ENCODE peak calls at places on chromosomes 4 and X, in five cellular contexts. W, P, I, E and K are unnamed samples. For H3K4me1, the result is how much of the 10 kb centered on the place peaks cover.

GRCh38 chr4:112515278-112516075 is 503 bp downstream of the NEUROG2 start:
- DNase-seq in W (no peak), P (no peak), I (no peak), E (no peak), K (no peak)

GRCh38 chr4:105126311-105127153 is 20.1 kb upstream of the TET2 start:
- DNase-seq in W (no peak), P (no peak), I (no peak), E (no peak), K (no peak)

GRCh38 chr4:163415668-163416067 is 57.9 kb downstream of the TKTL2 start:
- DNase-seq in W (no peak), P (no peak), I (no peak), E (no peak), K (no peak)

GRCh38 chr4:8274772-8275241 is 5.3 kb downstream of the HTRA3 start:
- DNase-seq in W (no peak), P (peak), I (peak), E (no peak), K (peak)

GRCh38 chrX:30659421-30659820 is 6.2 kb downstream of the GK start:
- DNase-seq in W (no peak), P (no peak), I (no peak), E (no peak), K (no peak)

GRCh38 chr4:4339504-4340085 is 47.3 kb upstream of the NSG1 start:
- DNase-seq in W (no peak), P (no peak), I (no peak), E (no peak), K (no peak)

GRCh38 chr4:5385741-5386251 is 322.6 kb downstream of the EVC2 start:
- DNase-seq in W (no peak), P (no peak), I (no peak), E (no peak), K (no peak)

GRCh38 chrX:154516655-154517100 is 646 bp upstream of the FAM3A start:
- DNase-seq in W (no peak), P (no peak), I (no peak), E (peak), K (no peak)

GRCh38 chr4:79044260-79044659 is 105.0 kb upstream of the PAQR3 start:
- DNase-seq in W (no peak), P (no peak), I (no peak), E (no peak), K (no peak)

GRCh38 chr4:181757921-181758320 is 485.3 kb upstream of the TENM3 start:
- DNase-seq in W (no peak), P (no peak), I (no peak), E (no peak), K (no peak)

GRCh38 chr4:76197001-76197743 is 16.5 kb downstream of the SCARB2 start:
- DNase-seq in W (no peak), P (no peak), I (no peak), E (no peak), K (no peak)
- H3K4me1 ChIP-seq in W (half or more), P (half or more), I (half or more), E (under half), K (under half)

DNA sequence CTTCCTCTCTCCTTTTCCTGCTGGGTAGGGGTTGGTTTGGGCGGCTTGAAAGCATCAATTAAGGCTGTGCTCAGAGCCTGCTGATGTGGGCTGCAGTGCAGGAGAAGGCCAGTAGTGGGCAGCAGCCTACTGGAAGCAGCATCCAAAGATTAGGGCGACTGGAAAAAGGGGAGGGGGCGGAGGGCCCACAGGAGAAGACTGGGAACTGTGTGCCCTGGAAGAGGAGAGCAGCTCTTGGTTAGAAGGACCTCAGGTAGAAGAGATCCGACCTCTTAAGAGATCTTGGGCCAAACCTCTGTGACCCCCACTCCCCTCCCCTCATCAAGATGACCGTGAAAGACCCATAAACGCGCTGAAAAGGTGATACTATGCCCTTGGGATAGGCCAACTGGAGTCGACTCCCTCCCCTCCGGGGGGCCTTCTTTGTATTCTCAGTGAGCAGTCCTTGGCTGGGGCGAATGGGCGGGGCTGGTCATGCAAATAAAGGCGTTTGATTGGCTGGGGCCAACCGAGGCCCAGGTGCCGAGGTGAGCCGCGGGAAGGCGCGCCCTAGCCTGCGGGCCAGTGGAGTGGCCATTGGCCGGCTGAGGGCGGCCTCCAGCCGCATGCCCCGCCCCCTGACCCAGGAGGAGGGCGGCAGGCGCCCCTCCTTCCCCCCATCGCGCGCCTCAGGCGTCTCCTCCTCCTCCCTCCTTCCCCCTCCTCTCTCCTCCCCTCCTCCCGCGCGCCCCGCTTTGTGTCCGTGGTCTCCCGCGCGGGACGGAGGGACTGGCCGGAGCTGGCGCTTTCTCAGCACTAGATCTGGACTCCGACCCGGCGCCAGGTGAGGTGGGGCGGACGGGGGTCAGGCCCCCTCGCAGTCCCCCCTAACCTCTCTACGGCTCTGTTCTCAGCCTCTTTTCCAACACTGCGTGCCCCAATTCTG is 10.1 kb downstream of the DLG3 start:
- DNase-seq in W (no peak), P (no peak), I (peak), E (peak), K (peak)
- H3K27ac ChIP-seq in W (peak), P (peak), I (peak), E (peak), K (peak)

GRCh38 chr4:38805530-38806145 is 1.0 kb upstream of the TLR1 start:
- DNase-seq in W (peak), P (no peak), I (no peak), E (no peak), K (no peak)
- H3K4me1 ChIP-seq in W (under half), P (under half), I (under half), E (under half), K (under half)

GRCh38 chr4:180706766-180707165 is 1536.4 kb upstream of the TENM3 start:
- DNase-seq in W (no peak), P (no peak), I (no peak), E (no peak), K (no peak)
- H3K27ac ChIP-seq in W (no peak), P (no peak), I (no peak), E (no peak), K (no peak)

DNA sequence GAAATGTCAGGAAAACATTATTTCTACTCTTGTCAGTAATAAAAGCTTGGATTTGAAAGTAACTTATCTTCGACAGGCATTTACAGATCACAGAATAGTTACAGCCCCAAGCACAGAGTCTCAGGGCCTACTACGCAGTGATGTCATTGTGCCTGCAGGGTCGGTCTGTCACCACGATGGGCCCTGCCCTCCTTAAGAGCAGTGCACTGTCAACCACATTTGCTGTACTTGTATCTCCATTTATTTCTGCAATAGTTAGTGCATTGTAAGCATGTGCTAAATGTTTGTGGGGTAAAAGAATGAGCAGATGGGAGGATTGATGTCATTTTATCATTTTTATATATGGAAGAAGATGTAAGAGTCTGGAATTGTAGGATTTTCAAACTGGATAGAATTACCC is 13.6 kb upstream of the CCKAR start:
- DNase-seq in W (no peak), P (no peak), I (no peak), E (no peak), K (no peak)
- H3K4me1 ChIP-seq in W (under half), P (under half), I (under half), E (under half), K (under half)

GRCh38 chrX:22323541-22323940 is 50.8 kb downstream of the CBLL2 start:
- DNase-seq in W (no peak), P (no peak), I (no peak), E (no peak), K (no peak)

GRCh38 chrX:22325091-22325490 is 52.4 kb downstream of the CBLL2 start:
- DNase-seq in W (no peak), P (no peak), I (no peak), E (no peak), K (no peak)

GRCh38 chrX:22314692-22315091 is 42.0 kb downstream of the CBLL2 start:
- DNase-seq in W (no peak), P (no peak), I (no peak), E (no peak), K (no peak)

GRCh38 chrX:22320236-22320635 is 47.5 kb downstream of the CBLL2 start:
- DNase-seq in W (no peak), P (no peak), I (no peak), E (no peak), K (no peak)
- H3K27ac ChIP-seq in W (no peak), P (no peak), I (no peak), E (no peak), K (no peak)